ENCODE peak calls at places on chromosomes 12 and 14, in six cellular contexts. One of them, this sample, is unnamed.

GRCh38 chr12:51005671-51006070 is 20.5 kb downstream of the SLC11A2 start:
- DNase-seq in pancreas: no peak
- DNase-seq in fibroblast of pulmonary artery: no peak
- DNase-seq in left lung: no peak
- DNase-seq in A549: no peak
- DNase-seq in OCI-LY7: no peak
- DNase-seq in this sample: no peak

GRCh38 chr14:92600318-92601053 is 86.9 kb downstream of the RIN3 start:
- DNase-seq in pancreas: no peak
- DNase-seq in fibroblast of pulmonary artery: peak
- DNase-seq in left lung: no peak
- DNase-seq in A549: peak
- DNase-seq in OCI-LY7: no peak
- DNase-seq in this sample: no peak

GRCh38 chr12:116194935-116195431 is 82.5 kb downstream of the MED13L start:
- DNase-seq in pancreas: no peak
- DNase-seq in fibroblast of pulmonary artery: no peak
- DNase-seq in left lung: no peak
- DNase-seq in A549: peak
- DNase-seq in OCI-LY7: peak
- DNase-seq in this sample: no peak

GRCh38 chr12:46770501-46771183 is 55.2 kb downstream of the SLC38A4 start:
- DNase-seq in pancreas: peak
- DNase-seq in fibroblast of pulmonary artery: peak
- DNase-seq in left lung: no peak
- DNase-seq in A549: no peak
- DNase-seq in OCI-LY7: no peak
- DNase-seq in this sample: no peak

GRCh38 chr14:104107611-104108569 is 22.4 kb downstream of the ASPG start:
- DNase-seq in pancreas: no peak
- DNase-seq in fibroblast of pulmonary artery: no peak
- DNase-seq in left lung: peak
- DNase-seq in A549: no peak
- DNase-seq in OCI-LY7: no peak
- DNase-seq in this sample: peak

GRCh38 chr14:101899263-101899662 is 65.1 kb upstream of the DYNC1H1 start:
- DNase-seq in pancreas: no peak
- DNase-seq in fibroblast of pulmonary artery: no peak
- DNase-seq in left lung: no peak
- DNase-seq in A549: no peak
- DNase-seq in OCI-LY7: no peak
- DNase-seq in this sample: no peak

GRCh38 chr14:80390911-80391310 is 179.6 kb upstream of the DIO2 start:
- DNase-seq in pancreas: no peak
- DNase-seq in fibroblast of pulmonary artery: peak
- DNase-seq in left lung: no peak
- DNase-seq in A549: peak
- DNase-seq in OCI-LY7: no peak
- DNase-seq in this sample: no peak

GRCh38 chr12:124500232-124501079 is 67.0 kb downstream of the NCOR2 start:
- DNase-seq in pancreas: peak
- DNase-seq in fibroblast of pulmonary artery: peak
- DNase-seq in left lung: no peak
- DNase-seq in A549: no peak
- DNase-seq in OCI-LY7: no peak
- DNase-seq in this sample: peak

GRCh38 chr12:105723066-105723465 is 392.6 kb downstream of the C12orf75 start:
- DNase-seq in pancreas: no peak
- DNase-seq in fibroblast of pulmonary artery: no peak
- DNase-seq in left lung: no peak
- DNase-seq in A549: no peak
- DNase-seq in OCI-LY7: no peak
- DNase-seq in this sample: no peak

GRCh38 chr12:13222076-13222475 is 25.6 kb downstream of the EMP1 start:
- DNase-seq in pancreas: peak
- DNase-seq in fibroblast of pulmonary artery: no peak
- DNase-seq in left lung: no peak
- DNase-seq in A549: peak
- DNase-seq in OCI-LY7: no peak
- DNase-seq in this sample: no peak

GRCh38 chr14:21539154-21539940 is 13.2 kb upstream of the SALL2 start:
- DNase-seq in pancreas: no peak
- DNase-seq in fibroblast of pulmonary artery: no peak
- DNase-seq in left lung: no peak
- DNase-seq in A549: no peak
- DNase-seq in OCI-LY7: no peak
- DNase-seq in this sample: no peak

GRCh38 chr12:50040657-50041056 is 15.4 kb upstream of the RACGAP1 start:
- DNase-seq in pancreas: no peak
- DNase-seq in fibroblast of pulmonary artery: no peak
- DNase-seq in left lung: no peak
- DNase-seq in A549: no peak
- DNase-seq in OCI-LY7: no peak
- DNase-seq in this sample: no peak

GRCh38 chr12:79434561-79434960 is 256.2 kb downstream of the PAWR start:
- DNase-seq in pancreas: no peak
- DNase-seq in fibroblast of pulmonary artery: no peak
- DNase-seq in left lung: no peak
- DNase-seq in A549: no peak
- DNase-seq in OCI-LY7: no peak
- DNase-seq in this sample: no peak

GRCh38 chr14:71468701-71469100 is 463.5 kb upstream of the RGS6 start:
- DNase-seq in pancreas: no peak
- DNase-seq in fibroblast of pulmonary artery: no peak
- DNase-seq in left lung: no peak
- DNase-seq in A549: no peak
- DNase-seq in OCI-LY7: no peak
- DNase-seq in this sample: no peak

GRCh38 chr12:94875525-94875924 is 128.0 kb downstream of the NDUFA12 start:
- DNase-seq in pancreas: no peak
- DNase-seq in fibroblast of pulmonary artery: peak
- DNase-seq in left lung: no peak
- DNase-seq in A549: peak
- DNase-seq in OCI-LY7: peak
- DNase-seq in this sample: no peak
- TF ChIP-seq CTCF in pancreas: no peak
- TF ChIP-seq CTCF in fibroblast of pulmonary artery: peak
- TF ChIP-seq CTCF in left lung: no peak
- TF ChIP-seq CTCF in A549: peak
- TF ChIP-seq CTCF in OCI-LY7: peak
- TF ChIP-seq CTCF in this sample: no peak

DNA sequence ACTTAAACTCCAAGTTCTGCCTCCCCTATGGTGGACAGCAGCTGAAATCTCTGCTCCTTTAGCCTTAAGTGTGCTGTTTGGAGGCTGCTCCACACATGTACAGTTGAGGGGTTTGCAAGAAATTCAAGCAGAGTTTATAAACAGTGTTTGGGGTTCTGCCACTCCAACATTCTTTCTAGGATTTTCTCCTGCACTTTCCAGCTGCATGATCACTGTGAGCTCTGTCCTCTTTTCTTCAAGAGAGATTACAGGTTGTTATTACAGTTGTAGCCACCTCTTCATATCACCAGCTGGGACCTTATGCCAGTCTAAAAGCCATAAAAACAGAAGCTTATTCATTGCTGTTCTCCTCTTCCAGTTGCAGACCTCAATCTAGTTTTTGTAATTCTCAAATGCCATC is 8.4 kb downstream of the ZBTB25 start:
- DNase-seq in pancreas: no peak
- DNase-seq in fibroblast of pulmonary artery: no peak
- DNase-seq in left lung: no peak
- DNase-seq in A549: no peak
- DNase-seq in OCI-LY7: no peak
- DNase-seq in this sample: no peak
- TF ChIP-seq CTCF in pancreas: no peak
- TF ChIP-seq CTCF in fibroblast of pulmonary artery: no peak
- TF ChIP-seq CTCF in left lung: no peak
- TF ChIP-seq CTCF in A549: no peak
- TF ChIP-seq CTCF in OCI-LY7: no peak
- TF ChIP-seq CTCF in this sample: no peak

GRCh38 chr12:40616383-40616900 is 75.8 kb upstream of the CNTN1 start:
- DNase-seq in pancreas: no peak
- DNase-seq in fibroblast of pulmonary artery: no peak
- DNase-seq in left lung: no peak
- DNase-seq in A549: no peak
- DNase-seq in OCI-LY7: no peak
- DNase-seq in this sample: no peak

GRCh38 chr12:40615590-40615989 is 76.6 kb upstream of the CNTN1 start:
- DNase-seq in pancreas: no peak
- DNase-seq in fibroblast of pulmonary artery: no peak
- DNase-seq in left lung: no peak
- DNase-seq in A549: no peak
- DNase-seq in OCI-LY7: no peak
- DNase-seq in this sample: no peak

GRCh38 chr12:40618621-40619020 is 73.6 kb upstream of the CNTN1 start:
- DNase-seq in pancreas: no peak
- DNase-seq in fibroblast of pulmonary artery: no peak
- DNase-seq in left lung: no peak
- DNase-seq in A549: no peak
- DNase-seq in OCI-LY7: no peak
- DNase-seq in this sample: no peak

GRCh38 chr12:40620564-40621019 is 71.6 kb upstream of the CNTN1 start:
- DNase-seq in pancreas: no peak
- DNase-seq in fibroblast of pulmonary artery: no peak
- DNase-seq in left lung: no peak
- DNase-seq in A549: no peak
- DNase-seq in OCI-LY7: no peak
- DNase-seq in this sample: no peak

DNA sequence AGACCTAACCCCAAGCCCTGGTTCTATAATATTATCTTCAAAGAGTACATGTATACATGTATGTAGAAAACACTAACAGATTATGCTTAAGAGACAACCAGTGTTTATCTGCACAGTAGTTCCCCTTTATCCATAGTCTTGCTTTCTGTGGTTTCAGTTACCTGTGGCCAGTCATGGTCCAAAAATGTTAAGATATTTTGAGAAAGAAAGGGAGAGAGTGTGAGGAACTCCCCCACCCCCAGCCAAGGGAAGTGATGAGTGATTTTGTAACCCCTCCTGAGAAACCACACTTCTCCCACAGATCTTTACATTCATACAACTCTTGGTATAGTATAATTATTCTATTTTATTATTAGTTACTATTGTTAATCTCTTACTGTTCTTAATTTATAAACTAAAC is 77.3 kb upstream of the CNTN1 start:
- DNase-seq in pancreas: no peak
- DNase-seq in fibroblast of pulmonary artery: no peak
- DNase-seq in left lung: no peak
- DNase-seq in A549: no peak
- DNase-seq in OCI-LY7: no peak
- DNase-seq in this sample: no peak
- TF ChIP-seq CTCF in pancreas: no peak
- TF ChIP-seq CTCF in fibroblast of pulmonary artery: no peak
- TF ChIP-seq CTCF in left lung: no peak
- TF ChIP-seq CTCF in A549: no peak
- TF ChIP-seq CTCF in OCI-LY7: no peak
- TF ChIP-seq CTCF in this sample: no peak

DNA sequence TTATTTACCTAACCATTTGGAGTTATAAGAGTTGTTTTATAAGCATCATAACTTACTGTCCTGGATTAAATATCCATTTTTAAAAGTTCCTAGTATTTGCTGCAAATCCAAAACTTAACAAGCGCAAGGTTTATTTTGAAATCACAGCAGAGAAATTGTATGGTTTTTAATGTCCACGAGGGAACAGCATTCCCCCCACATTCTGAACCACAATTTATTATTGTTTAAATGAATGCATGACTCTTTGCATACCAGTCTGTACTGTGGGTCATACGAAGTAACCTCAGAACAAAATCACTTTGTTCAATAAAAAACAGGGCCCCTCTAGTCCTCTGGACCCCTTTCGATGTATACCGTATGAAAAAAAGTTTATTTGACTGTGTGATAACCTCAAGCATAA is 75.9 kb downstream of the DACT1 start:
- DNase-seq in pancreas: no peak
- DNase-seq in fibroblast of pulmonary artery: no peak
- DNase-seq in left lung: no peak
- DNase-seq in A549: no peak
- DNase-seq in OCI-LY7: no peak
- DNase-seq in this sample: no peak
- TF ChIP-seq CTCF in pancreas: no peak
- TF ChIP-seq CTCF in fibroblast of pulmonary artery: no peak
- TF ChIP-seq CTCF in left lung: no peak
- TF ChIP-seq CTCF in A549: no peak
- TF ChIP-seq CTCF in OCI-LY7: no peak
- TF ChIP-seq CTCF in this sample: no peak

DNA sequence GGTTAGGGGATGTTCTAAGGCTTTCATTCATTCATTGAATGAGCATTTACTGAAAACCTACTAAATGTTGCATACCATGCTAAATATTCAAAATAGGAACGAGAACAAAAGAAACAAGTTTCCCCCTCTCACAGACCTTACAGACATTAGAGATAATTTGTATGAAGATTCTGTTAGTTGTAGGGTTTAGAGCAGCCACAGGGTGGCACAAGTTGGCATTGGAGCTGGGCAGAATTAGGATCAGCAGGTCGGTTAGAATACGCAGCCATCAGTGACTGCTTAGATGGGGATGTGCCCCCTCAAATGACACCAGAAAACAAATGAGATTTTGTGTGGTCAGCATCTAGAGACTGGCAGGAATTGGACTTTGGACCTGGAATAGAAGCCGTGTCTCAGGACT is 166.3 kb upstream of the DAAM1 start:
- DNase-seq in pancreas: no peak
- DNase-seq in fibroblast of pulmonary artery: no peak
- DNase-seq in left lung: no peak
- DNase-seq in A549: peak
- DNase-seq in OCI-LY7: peak
- DNase-seq in this sample: no peak
- TF ChIP-seq CTCF in pancreas: no peak
- TF ChIP-seq CTCF in fibroblast of pulmonary artery: peak
- TF ChIP-seq CTCF in left lung: no peak
- TF ChIP-seq CTCF in A549: peak
- TF ChIP-seq CTCF in OCI-LY7: peak
- TF ChIP-seq CTCF in this sample: no peak